ENCODE peak calls at places on chromosomes 13 and 19, in ten cellular contexts. F is mammary epithelial cell; T is hippocampal formation; N is CD8-positive, alpha-beta T cell; W is skeletal muscle cell; U is endothelial cell of umbilical vein; R is Caki2; O is nephron progenitor cell; Y is lung; I is thoracic aorta. K is an unnamed sample.

GRCh38 chr19:51148571-51148970 is 6.5 kb downstream of the SIGLEC7 start:
- DNase-seq in F (no peak), T (no peak), N (no peak), W (no peak), U (no peak), R (no peak), O (no peak), Y (no peak), I (no peak), K (no peak)

GRCh38 chr19:13727798-13728197 is 36.5 kb upstream of the MRI1 start:
- DNase-seq in F (no peak), T (no peak), N (no peak), W (no peak), U (no peak), R (peak), O (no peak), Y (no peak), I (peak), K (no peak)

GRCh38 chr19:29371766-29372415 is 153.9 kb upstream of the VSTM2B start:
- DNase-seq in F (no peak), T (no peak), N (no peak), W (no peak), U (no peak), R (no peak), O (no peak), Y (no peak), I (no peak), K (no peak)

GRCh38 chr19:20066861-20067260 is 10.9 kb upstream of the ZNF90 start:
- DNase-seq in F (no peak), T (no peak), N (no peak), W (no peak), U (no peak), R (no peak), O (no peak), Y (no peak), I (no peak), K (no peak)

GRCh38 chr19:2540646-2541454 is 64.9 kb downstream of the GADD45B start:
- DNase-seq in F (peak), T (no peak), N (no peak), W (peak), U (peak), R (peak), O (peak), Y (peak), I (peak), K (no peak)

GRCh38 chr13:40433577-40433976 is 232.9 kb downstream of the FOXO1 start:
- DNase-seq in F (no peak), T (no peak), N (peak), W (no peak), U (no peak), R (no peak), O (no peak), Y (no peak), I (no peak), K (peak)

GRCh38 chr19:34575206-34575605 is 93.6 kb downstream of the WTIP start:
- DNase-seq in F (no peak), T (no peak), N (no peak), W (no peak), U (no peak), R (no peak), O (no peak), Y (no peak), I (no peak), K (no peak)

GRCh38 chr19:41324921-41325639 is 15.1 kb downstream of the CCDC97 start:
- DNase-seq in F (no peak), T (no peak), N (peak), W (peak), U (peak), R (peak), O (peak), Y (no peak), I (peak), K (no peak)

GRCh38 chr19:40055049-40055448 is 982 bp downstream of the ZNF780B start:
- DNase-seq in F (no peak), T (no peak), N (no peak), W (no peak), U (no peak), R (no peak), O (no peak), Y (no peak), I (no peak), K (no peak)

GRCh38 chr13:31675521-31675953 is 63.8 kb upstream of the RXFP2 start:
- DNase-seq in F (no peak), T (no peak), N (no peak), W (no peak), U (no peak), R (no peak), O (no peak), Y (no peak), I (no peak), K (no peak)

GRCh38 chr13:23656637-23657036 is 86.4 kb downstream of the TNFRSF19 start:
- DNase-seq in F (no peak), T (peak), N (no peak), W (peak), U (peak), R (no peak), O (no peak), Y (no peak), I (no peak), K (no peak)

GRCh38 chr13:24668955-24669354 is 11.3 kb upstream of the ATP12A start:
- DNase-seq in F (peak), T (no peak), N (no peak), W (no peak), U (no peak), R (no peak), O (no peak), Y (peak), I (no peak), K (no peak)

GRCh38 chr13:95624020-95624419 is 20.5 kb downstream of the DZIP1 start:
- DNase-seq in F (peak), T (peak), N (no peak), W (no peak), U (peak), R (peak), O (peak), Y (no peak), I (no peak), K (no peak)

GRCh38 chr19:32581704-32582164 is 744 bp downstream of the PDCD5 start:
- DNase-seq in F (peak), T (peak), N (no peak), W (no peak), U (peak), R (no peak), O (peak), Y (no peak), I (no peak), K (no peak)

GRCh38 chr13:43797869-43798268 is 11.1 kb upstream of the ENOX1 start:
- DNase-seq in F (no peak), T (peak), N (no peak), W (no peak), U (no peak), R (no peak), O (no peak), Y (no peak), I (no peak), K (no peak)